ENCODE peak calls at places on chromosome 21, in ten cellular contexts. C is psoas muscle, J is Panc1, R is IMR-90, S is PC-3, V is fibroblast of villous mesenchyme, F is AG10803, N is fibroblast of the aortic adventitia, W is choroid plexus epithelial cell, X is tibial nerve. Y is an unnamed sample.

GRCh38 chr21:44939532-44940115 is at the start of gene SLX9:
- DNase-seq in R (peak; percentile 73), C (peak; percentile 80), X (no peak), S (peak; percentile 90), N (peak; percentile 73), W (peak; percentile 74), V (peak; percentile 78), J (no peak), F (peak; percentile 76), Y (peak; percentile 90)

GRCh38 chr21:35026617-35027557 is 22.2 kb downstream of the RUNX1 start:
- DNase-seq in C (peak; percentile 66), S (no peak), N (peak; percentile 46), W (peak; percentile 80), J (no peak), F (peak; percentile 45), X (no peak), V (peak; percentile 88), R (peak; percentile 48), Y (peak; percentile 74)

GRCh38 chr21:35138665-35139381 is 89.7 kb upstream of the RUNX1 start:
- DNase-seq in W (peak; percentile 84), S (peak; percentile 94), N (peak; percentile 85), C (no peak), X (no peak), F (peak; percentile 37), V (peak; percentile 52), R (peak; percentile 95), J (no peak), Y (peak; percentile 5)

GRCh38 chr21:29148535-29148934 is 18.1 kb downstream of the MAP3K7CL start:
- DNase-seq in N (peak; percentile 66), J (no peak), X (no peak), C (no peak), R (peak; percentile 64), W (peak; percentile 65), F (peak; percentile 88), V (no peak), S (no peak), Y (peak; percentile 10)

GRCh38 chr21:41167348-41168342 is at the start of gene BACE2:
- DNase-seq in W (peak; percentile 63), N (peak; percentile 70), J (no peak), S (peak; percentile 74), V (peak; percentile 42), C (peak; percentile 83), F (peak; percentile 79), X (peak; percentile 66), R (peak; percentile 68), Y (peak; percentile 69)

GRCh38 chr21:42061195-42061865 is 9.8 kb upstream of the UMODL1 start:
- DNase-seq in R (no peak), V (no peak), X (no peak), C (no peak), F (no peak), W (peak; percentile 9), S (no peak), N (no peak), J (no peak), Y (peak; percentile 93)

GRCh38 chr21:41660748-41661147 is 106.1 kb downstream of the RIPK4 start:
- DNase-seq in R (no peak), C (no peak), S (no peak), N (no peak), W (no peak), V (no peak), F (no peak), J (no peak), X (no peak), Y (no peak)

GRCh38 chr21:39456665-39457064 is 4.9 kb downstream of the SH3BGR start:
- DNase-seq in R (no peak), C (no peak), S (peak; percentile 19), J (no peak), V (no peak), N (no peak), F (no peak), X (no peak), W (peak; percentile 8), Y (no peak)

GRCh38 chr21:25171438-25171837 is 435.8 kb downstream of the MRPL39 start:
- DNase-seq in W (peak; percentile 4), S (peak; percentile 55), V (no peak), R (peak; percentile 15), C (no peak), N (peak; percentile 0), J (no peak), X (no peak), F (peak; percentile 66), Y (no peak)

GRCh38 chr21:38027901-38028300 is 111.6 kb upstream of the KCNJ6 start:
- DNase-seq in J (no peak), C (no peak), F (peak; percentile 26), V (peak; percentile 4), R (no peak), N (peak; percentile 31), W (peak; percentile 5), S (peak; percentile 76), X (no peak), Y (no peak)

GRCh38 chr21:31403596-31404333 is 59.7 kb upstream of the TIAM1 start:
- DNase-seq in S (no peak), J (no peak), W (no peak), N (no peak), V (no peak), X (no peak), R (no peak), C (no peak), F (no peak), Y (no peak)

GRCh38 chr21:41684381-41685245 is 82.2 kb downstream of the RIPK4 start:
- DNase-seq in W (peak; percentile 58), J (peak; percentile 18), X (no peak), S (peak; percentile 86), V (peak; percentile 54), C (no peak), N (peak; percentile 75), R (peak; percentile 67), F (peak; percentile 66), Y (no peak)

GRCh38 chr21:39663066-39663465 is 50.3 kb downstream of the B3GALT5 start:
- DNase-seq in R (no peak), W (no peak), F (no peak), C (no peak), X (no peak), S (no peak), V (no peak), N (no peak), J (no peak), Y (no peak)

GRCh38 chr21:42105476-42105875 is 34.4 kb downstream of the UMODL1 start:
- DNase-seq in S (no peak), J (no peak), W (no peak), C (no peak), F (no peak), N (no peak), V (no peak), R (no peak), X (no peak), Y (no peak)

GRCh38 chr21:26845750-26846035 is 484 bp upstream of the ADAMTS1 start:
- DNase-seq in S (no peak), X (no peak), C (no peak), W (peak; percentile 26), N (no peak), V (no peak), R (no peak), F (peak; percentile 25), J (no peak), Y (no peak)

GRCh38 chr21:37208056-37208705 is 59.0 kb downstream of the VPS26C start:
- DNase-seq in V (no peak), F (peak; percentile 16), J (no peak), W (no peak), X (peak; percentile 37), R (no peak), S (no peak), N (no peak), C (peak; percentile 80), Y (peak; percentile 91)

GRCh38 chr21:29175408-29176147 is 45.1 kb downstream of the MAP3K7CL start:
- DNase-seq in V (peak; percentile 94), N (peak; percentile 49), C (no peak), F (peak; percentile 23), J (no peak), R (peak; percentile 75), W (peak; percentile 95), S (peak; percentile 40), X (no peak), Y (peak; percentile 18)

GRCh38 chr21:42142141-42142540 is 71.0 kb downstream of the UMODL1 start:
- DNase-seq in J (no peak), F (no peak), C (no peak), S (no peak), N (no peak), X (no peak), V (no peak), W (no peak), R (no peak), Y (no peak)

GRCh38 chr21:14325575-14325974 is 57.4 kb downstream of the HSPA13 start:
- DNase-seq in J (no peak), S (no peak), R (no peak), C (no peak), X (no peak), N (no peak), V (no peak), F (no peak), W (no peak), Y (no peak)
- H3K4me3 ChIP-seq in J (no peak overlapping the region), S (no peak overlapping the region), R (no peak overlapping the region), C (no peak overlapping the region), X (no peak overlapping the region), N (no peak overlapping the region), V (no peak overlapping the region), F (no peak overlapping the region), W (no peak overlapping the region), Y (no peak overlapping the region)

GRCh38 chr21:16913010-16913409 is 599.8 kb upstream of the CXADR start:
- DNase-seq in F (no peak), X (no peak), N (no peak), J (no peak), C (no peak), S (no peak), W (no peak), V (no peak), R (no peak), Y (no peak)
- TF ChIP-seq CTCF in F (no peak), X (no peak), N (no peak), J (peak; percentile 17), C (no peak), S (no peak), W (no peak), V (no peak), R (no peak), Y (no peak)

GRCh38 chr21:33268392-33268735 is 2.2 kb downstream of the IL10RB start:
- DNase-seq in R (no peak), C (no peak), N (no peak), V (no peak), J (no peak), X (no peak), F (no peak), W (no peak), S (no peak), Y (no peak)
- H3K4me3 ChIP-seq in R (no peak overlapping the region), C (no peak overlapping the region), N (no peak overlapping the region), V (no peak overlapping the region), J (no peak overlapping the region), X (no peak overlapping the region), F (no peak overlapping the region), W (no peak overlapping the region), S (no peak overlapping the region), Y (peak overlapping the region; percentile 86)

DNA sequence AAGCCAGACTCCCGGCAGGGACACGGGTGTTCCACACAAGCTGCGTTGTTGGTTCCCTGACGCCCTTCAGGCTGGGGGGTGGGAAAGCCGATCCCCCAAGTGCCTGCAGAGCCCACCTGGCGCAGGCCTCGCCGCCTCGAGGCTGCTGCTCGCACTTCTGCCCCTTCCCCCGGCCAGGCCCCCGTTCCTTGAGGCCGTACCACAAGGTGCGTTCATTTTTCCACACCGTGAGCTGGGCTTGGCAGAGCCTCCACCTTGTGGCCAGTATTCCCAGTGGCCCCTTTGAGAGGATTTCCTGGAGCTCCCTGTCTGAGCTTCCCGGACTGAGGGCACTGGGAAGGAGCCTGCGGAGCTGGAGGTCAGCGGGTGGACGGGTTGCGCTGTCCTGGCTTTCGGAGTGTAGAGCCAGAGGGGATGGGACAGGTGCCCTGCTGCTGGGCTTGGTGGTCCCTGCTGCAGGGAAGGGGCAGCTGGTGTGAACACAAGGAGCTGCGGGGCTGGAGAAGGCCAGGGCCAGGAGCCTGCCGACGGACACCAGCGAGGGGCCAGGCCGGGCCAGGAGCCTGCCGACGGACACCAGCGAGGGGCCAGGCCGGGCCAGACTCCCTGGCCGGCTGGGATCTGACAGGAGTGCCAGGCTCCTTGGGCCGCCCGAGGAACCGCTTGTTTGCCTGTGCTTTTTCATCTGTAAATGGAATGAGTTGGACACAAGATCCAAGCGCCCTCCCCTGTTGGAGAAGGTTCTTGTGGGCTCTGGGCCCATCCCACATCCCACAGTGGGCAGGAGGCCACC is 18.4 kb downstream of the PDXK start:
- DNase-seq in R (no peak), X (no peak), W (no peak), N (no peak), V (no peak), C (no peak), S (no peak), F (no peak), J (no peak), Y (no peak)
- TF ChIP-seq CTCF in R (no peak), X (no peak), W (no peak), N (no peak), V (no peak), C (no peak), S (no peak), F (no peak), J (no peak), Y (no peak)

Y was measured in GM12865.